ENCODE peak calls at places on chromosomes 2 and 18, in six cellular contexts. V, K, L, X, T and E are unnamed samples.

GRCh38 chr18:34626404-34627137 is 83.5 kb upstream of the DTNA start:
- DNase-seq in V (no peak), K (no peak), L (no peak), X (no peak), T (no peak), E (peak)

GRCh38 chr18:44178476-44178875 is 502.2 kb upstream of the SETBP1 start:
- DNase-seq in V (peak), K (no peak), L (no peak), X (no peak), T (no peak), E (peak)

GRCh38 chr18:37426536-37427080 is 139.0 kb downstream of the CELF4 start:
- DNase-seq in V (no peak), K (no peak), L (no peak), X (no peak), T (no peak), E (no peak)

GRCh38 chr2:72999729-73000725 is 71.5 kb downstream of the SFXN5 start:
- DNase-seq in V (peak), K (no peak), L (peak), X (no peak), T (no peak), E (peak)

GRCh38 chr2:226773291-226773690 is 26.3 kb downstream of the IRS1 start:
- DNase-seq in V (no peak), K (no peak), L (no peak), X (no peak), T (no peak), E (no peak)

GRCh38 chr2:121256720-121257475 is 28.1 kb downstream of the TFCP2L1 start:
- DNase-seq in V (no peak), K (no peak), L (no peak), X (no peak), T (no peak), E (no peak)

GRCh38 chr2:106562826-106563594 is 75.8 kb downstream of the CD8B2 start:
- DNase-seq in V (no peak), K (no peak), L (peak), X (no peak), T (no peak), E (peak)

GRCh38 chr2:129318581-129319421 is 660.7 kb upstream of the RAB6C start:
- DNase-seq in V (no peak), K (no peak), L (no peak), X (peak), T (no peak), E (no peak)

GRCh38 chr2:72111061-72111460 is 36.6 kb downstream of the CYP26B1 start:
- DNase-seq in V (no peak), K (no peak), L (no peak), X (no peak), T (no peak), E (no peak)

GRCh38 chr2:237456200-237456731 is 30.8 kb upstream of the MLPH start:
- DNase-seq in V (peak), K (no peak), L (no peak), X (no peak), T (no peak), E (peak)

GRCh38 chr2:160909781-160910242 is 250.4 kb upstream of the TANK start:
- DNase-seq in V (peak), K (no peak), L (no peak), X (no peak), T (no peak), E (peak)

GRCh38 chr2:85854166-85854509 is 34.7 kb downstream of the ST3GAL5 start:
- DNase-seq in V (no peak), K (no peak), L (no peak), X (no peak), T (no peak), E (no peak)

GRCh38 chr2:88601302-88601701 is 26.0 kb downstream of the EIF2AK3 start:
- DNase-seq in V (peak), K (no peak), L (no peak), X (no peak), T (no peak), E (no peak)

GRCh38 chr2:3628800-3629199 is 29.2 kb upstream of the ALLC start:
- DNase-seq in V (peak), K (no peak), L (peak), X (no peak), T (no peak), E (no peak)

GRCh38 chr2:178628590-178628989 is 148.3 kb downstream of the PLEKHA3 start:
- DNase-seq in V (peak), K (no peak), L (no peak), X (no peak), T (no peak), E (no peak)

GRCh38 chr2:219644801-219645480 is 17.5 kb downstream of the SLC4A3 start:
- DNase-seq in V (peak), K (no peak), L (peak), X (no peak), T (no peak), E (no peak)

GRCh38 chr18:3747176-3747973 is 297.4 kb downstream of the TGIF1 start:
- DNase-seq in V (peak), K (no peak), L (peak), X (peak), T (no peak), E (peak)

GRCh38 chr2:239816571-239816970 is 208.6 kb downstream of the NDUFA10 start:
- DNase-seq in V (no peak), K (no peak), L (no peak), X (no peak), T (no peak), E (no peak)

GRCh38 chr2:234130734-234131133 is 80.2 kb downstream of the SPP2 start:
- DNase-seq in V (no peak), K (no peak), L (no peak), X (no peak), T (no peak), E (no peak)

GRCh38 chr2:25473131-25473530 is 131.4 kb upstream of the DNMT3A start:
- DNase-seq in V (peak), K (no peak), L (no peak), X (no peak), T (no peak), E (no peak)

GRCh38 chr2:45300026-45300750 is 290.9 kb upstream of the SIX2 start:
- DNase-seq in V (no peak), K (no peak), L (no peak), X (no peak), T (peak), E (no peak)

GRCh38 chr2:211800001-211800400 is 738.6 kb downstream of the ERBB4 start:
- DNase-seq in V (no peak), K (no peak), L (no peak), X (no peak), T (no peak), E (no peak)

GRCh38 chr2:19797871-19798270 is 103.9 kb downstream of the TTC32 start:
- DNase-seq in V (no peak), K (no peak), L (no peak), X (no peak), T (no peak), E (no peak)

GRCh38 chr18:55489034-55489741 is 98.8 kb downstream of the TCF4 start:
- DNase-seq in V (no peak), K (peak), L (no peak), X (no peak), T (no peak), E (no peak)

GRCh38 chr2:3078684-3079083 is 298.9 kb downstream of the EIPR1 start:
- DNase-seq in V (peak), K (no peak), L (no peak), X (no peak), T (no peak), E (no peak)

GRCh38 chr2:217740178-217740577 is 262.6 kb downstream of the TNS1 start:
- DNase-seq in V (no peak), K (no peak), L (peak), X (no peak), T (no peak), E (peak)

GRCh38 chr18:7221424-7222155 is 9.3 kb upstream of the LRRC30 start:
- DNase-seq in V (peak), K (peak), L (peak), X (peak), T (no peak), E (peak)

GRCh38 chr2:38113036-38113435 is 37.1 kb upstream of the CYP1B1 start:
- DNase-seq in V (no peak), K (no peak), L (no peak), X (peak), T (no peak), E (no peak)

GRCh38 chr2:71552861-71553301 is 99.5 kb downstream of the DYSF start:
- DNase-seq in V (no peak), K (no peak), L (no peak), X (no peak), T (peak), E (peak)

GRCh38 chr2:197033222-197033621 is 106.7 kb upstream of the PGAP1 start:
- DNase-seq in V (no peak), K (no peak), L (no peak), X (no peak), T (no peak), E (peak)

GRCh38 chr2:136243638-136244557 is 125.9 kb upstream of the CXCR4 start:
- DNase-seq in V (no peak), K (no peak), L (peak), X (peak), T (no peak), E (no peak)

GRCh38 chr2:190781604-190782198 is 98.9 kb upstream of the GLS start:
- DNase-seq in V (peak), K (peak), L (peak), X (peak), T (no peak), E (peak)

GRCh38 chr2:134465228-134465627 is 211.4 kb downstream of the MGAT5 start:
- DNase-seq in V (no peak), K (no peak), L (peak), X (no peak), T (no peak), E (no peak)

GRCh38 chr2:85810376-85811172 is 56.8 kb downstream of the ATOH8 start:
- DNase-seq in V (no peak), K (no peak), L (no peak), X (peak), T (no peak), E (no peak)

GRCh38 chr18:5944448-5944847 is 49.1 kb upstream of the TMEM200C start:
- DNase-seq in V (no peak), K (no peak), L (no peak), X (no peak), T (no peak), E (no peak)

GRCh38 chr2:179842498-179843153 is 18.8 kb downstream of the ZNF385B start:
- DNase-seq in V (peak), K (peak), L (peak), X (peak), T (no peak), E (peak)

GRCh38 chr2:69762513-69763494 is 20.9 kb downstream of the ANXA4 start:
- DNase-seq in V (no peak), K (no peak), L (no peak), X (no peak), T (no peak), E (peak)

GRCh38 chr2:97995026-97995733 is 568 bp downstream of the TMEM131 start:
- DNase-seq in V (peak), K (peak), L (peak), X (peak), T (peak), E (peak)

DNA sequence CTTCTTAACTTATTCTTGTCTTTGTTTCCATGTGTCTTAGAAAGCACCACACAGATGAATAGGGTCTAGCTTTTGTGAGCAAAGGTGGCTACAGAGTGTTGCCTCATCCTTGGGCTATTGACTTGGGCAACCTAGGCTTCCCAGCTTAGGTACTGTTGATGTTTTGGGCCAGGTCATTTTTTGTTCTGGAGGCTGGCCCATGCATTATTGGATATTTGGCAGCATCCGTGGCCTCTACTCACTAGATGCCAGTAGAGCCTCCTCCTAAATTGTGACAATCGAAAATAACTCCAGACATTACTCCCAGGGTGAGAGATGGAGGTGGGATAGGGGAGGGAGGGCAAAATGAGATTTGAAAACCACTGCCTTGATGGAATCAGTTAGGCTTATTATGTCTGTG is 127.3 kb upstream of the EPC2 start:
- DNase-seq in V (no peak), K (no peak), L (no peak), X (no peak), T (no peak), E (no peak)
- TF ChIP-seq CTCF in V (no peak), K (no peak), L (no peak), X (no peak), T (no peak), E (no peak)

DNA sequence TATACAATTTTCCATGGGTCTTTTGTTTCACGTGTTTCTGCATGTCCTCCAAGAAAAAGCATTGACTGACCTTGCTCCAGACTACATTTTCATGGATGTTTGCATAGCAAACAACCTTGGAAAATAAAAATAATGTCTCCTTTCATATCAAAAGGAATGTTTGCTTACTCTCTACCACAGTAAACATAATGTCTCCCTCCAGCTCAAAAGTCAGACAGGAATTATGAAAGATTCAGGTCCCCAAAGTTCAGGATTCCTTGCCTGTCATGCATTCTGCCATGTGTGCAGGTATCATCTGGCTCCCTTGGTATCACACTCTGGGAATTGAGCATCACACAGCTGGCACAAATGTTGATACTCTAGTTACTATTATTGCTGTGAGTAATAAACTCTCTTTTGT is 103.1 kb upstream of the ZC3H15 start:
- DNase-seq in V (no peak), K (no peak), L (no peak), X (no peak), T (no peak), E (no peak)
- H3K4me3 ChIP-seq in V (no peak), K (no peak), L (no peak), X (no peak), T (no peak), E (no peak)

GRCh38 chr2:127453013-127453391 is 34.8 kb downstream of the PROC start:
- DNase-seq in V (no peak), K (no peak), L (no peak), X (no peak), T (no peak), E (no peak)

GRCh38 chr2:127454595-127455565 is 36.7 kb downstream of the PROC start:
- DNase-seq in V (no peak), K (no peak), L (no peak), X (no peak), T (peak), E (no peak)

GRCh38 chr2:127451981-127452380 is 33.8 kb downstream of the PROC start:
- DNase-seq in V (no peak), K (no peak), L (no peak), X (no peak), T (no peak), E (no peak)

GRCh38 chr2:127455566-127456493 is 37.6 kb downstream of the PROC start:
- DNase-seq in V (no peak), K (no peak), L (no peak), X (no peak), T (no peak), E (no peak)

GRCh38 chr2:127453392-127454171 is 35.4 kb downstream of the PROC start:
- DNase-seq in V (peak), K (peak), L (no peak), X (peak), T (no peak), E (peak)
- TF ChIP-seq CTCF in V (peak), K (peak), L (no peak), X (peak), T (peak), E (peak)

GRCh38 chr2:35790292-35790691 is 565.3 kb upstream of the CRIM1 start:
- DNase-seq in V (no peak), K (no peak), L (no peak), X (no peak), T (no peak), E (no peak)
- H3K4me3 ChIP-seq in V (no peak), K (no peak), L (no peak), X (no peak), T (no peak), E (no peak)

GRCh38 chr2:54773838-54774237 is 50.4 kb downstream of the EML6 start:
- DNase-seq in V (peak), K (no peak), L (no peak), X (no peak), T (no peak), E (peak)
- TF ChIP-seq CTCF in V (peak), K (no peak), L (no peak), X (no peak), T (no peak), E (peak)

DNA sequence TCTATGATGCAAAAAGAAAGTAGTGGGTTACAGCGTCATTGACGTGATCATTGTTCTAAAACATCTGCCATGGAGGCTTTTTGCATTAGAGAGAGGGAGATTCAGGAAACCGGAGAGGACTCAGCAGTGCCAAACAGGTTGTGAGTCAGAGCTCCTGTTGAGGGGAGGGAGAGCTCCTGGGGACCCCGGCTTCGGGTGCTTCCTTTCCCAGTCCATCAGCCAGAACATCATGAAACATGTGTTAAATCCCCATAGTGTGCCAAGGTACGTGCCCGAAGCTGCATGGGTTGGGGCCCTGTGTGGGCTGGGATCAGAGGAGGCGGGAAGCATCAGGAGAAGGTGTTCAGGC is 793 bp upstream of the CYRIA start:
- DNase-seq in V (peak), K (peak), L (no peak), X (peak), T (no peak), E (peak)
- H3K4me3 ChIP-seq in V (peak), K (peak), L (peak), X (peak), T (no peak), E (no peak)

GRCh38 chr2:60318544-60318943 is 234.9 kb downstream of the BCL11A start:
- DNase-seq in V (no peak), K (no peak), L (no peak), X (no peak), T (no peak), E (no peak)
- TF ChIP-seq CTCF in V (no peak), K (no peak), L (no peak), X (no peak), T (no peak), E (no peak)